ENCODE peak calls at places on chromosome 21, in seven cellular contexts. One of them, this sample, is unnamed.
A peak's percentile ranks its signal among the peaks of the same experiment; 100 is the strongest.

GRCh38 chr21:45423201-45423955 is 18.4 kb downstream of the COL18A1 start:
- DNase-seq in cardiac muscle cell: no peak
- DNase-seq in stomach: no peak
- DNase-seq in AG04450: no peak
- DNase-seq in tibial artery: no peak
- DNase-seq in ovary: no peak
- DNase-seq in body of pancreas: peak; percentile 46
- DNase-seq in this sample: no peak

GRCh38 chr21:35252831-35253230 is 203.7 kb upstream of the RUNX1 start:
- DNase-seq in cardiac muscle cell: no peak
- DNase-seq in stomach: no peak
- DNase-seq in AG04450: no peak
- DNase-seq in tibial artery: no peak
- DNase-seq in ovary: no peak
- DNase-seq in body of pancreas: no peak
- DNase-seq in this sample: no peak

GRCh38 chr21:26079376-26079775 is 91.2 kb downstream of the APP start:
- DNase-seq in cardiac muscle cell: no peak
- DNase-seq in stomach: no peak
- DNase-seq in AG04450: no peak
- DNase-seq in tibial artery: no peak
- DNase-seq in ovary: no peak
- DNase-seq in body of pancreas: no peak
- DNase-seq in this sample: no peak

GRCh38 chr21:41024341-41025056 is 143.5 kb upstream of the BACE2 start:
- DNase-seq in cardiac muscle cell: no peak
- DNase-seq in stomach: no peak
- DNase-seq in AG04450: no peak
- DNase-seq in tibial artery: no peak
- DNase-seq in ovary: no peak
- DNase-seq in body of pancreas: peak; percentile 53
- DNase-seq in this sample: no peak

GRCh38 chr21:46059195-46059594 is 38.7 kb upstream of the COL6A2 start:
- DNase-seq in cardiac muscle cell: no peak
- DNase-seq in stomach: no peak
- DNase-seq in AG04450: no peak
- DNase-seq in tibial artery: no peak
- DNase-seq in ovary: no peak
- DNase-seq in body of pancreas: no peak
- DNase-seq in this sample: no peak

GRCh38 chr21:32315511-32316362 is 17.1 kb downstream of the MRAP start:
- DNase-seq in cardiac muscle cell: no peak
- DNase-seq in stomach: no peak
- DNase-seq in AG04450: no peak
- DNase-seq in tibial artery: no peak
- DNase-seq in ovary: no peak
- DNase-seq in body of pancreas: no peak
- DNase-seq in this sample: no peak

GRCh38 chr21:16071082-16071481 is 341.3 kb downstream of the USP25 start:
- DNase-seq in cardiac muscle cell: peak; percentile 35
- DNase-seq in stomach: no peak
- DNase-seq in AG04450: no peak
- DNase-seq in tibial artery: no peak
- DNase-seq in ovary: peak; percentile 21
- DNase-seq in body of pancreas: no peak
- DNase-seq in this sample: no peak

GRCh38 chr21:45161039-45161945 is 86.9 kb downstream of the ADARB1 start:
- DNase-seq in cardiac muscle cell: no peak
- DNase-seq in stomach: no peak
- DNase-seq in AG04450: no peak
- DNase-seq in tibial artery: no peak
- DNase-seq in ovary: no peak
- DNase-seq in body of pancreas: no peak
- DNase-seq in this sample: no peak

GRCh38 chr21:29453511-29453910 is 154.8 kb downstream of the BACH1 start:
- DNase-seq in cardiac muscle cell: no peak
- DNase-seq in stomach: no peak
- DNase-seq in AG04450: no peak
- DNase-seq in tibial artery: no peak
- DNase-seq in ovary: no peak
- DNase-seq in body of pancreas: no peak
- DNase-seq in this sample: no peak

GRCh38 chr21:14864211-14865021 is 200.4 kb downstream of the NRIP1 start:
- DNase-seq in cardiac muscle cell: peak; percentile 90
- DNase-seq in stomach: peak; percentile 68
- DNase-seq in AG04450: peak; percentile 42
- DNase-seq in tibial artery: peak; percentile 54
- DNase-seq in ovary: peak; percentile 63
- DNase-seq in body of pancreas: peak; percentile 80
- DNase-seq in this sample: peak; percentile 79

GRCh38 chr21:46605759-46606426 is 1.0 kb upstream of the S100B start:
- DNase-seq in cardiac muscle cell: no peak
- DNase-seq in stomach: peak; percentile 45
- DNase-seq in AG04450: no peak
- DNase-seq in tibial artery: peak; percentile 59
- DNase-seq in ovary: no peak
- DNase-seq in body of pancreas: peak; percentile 65
- DNase-seq in this sample: peak; percentile 74

GRCh38 chr21:34983680-34984086 is 65.4 kb downstream of the RUNX1 start:
- DNase-seq in cardiac muscle cell: no peak
- DNase-seq in stomach: no peak
- DNase-seq in AG04450: no peak
- DNase-seq in tibial artery: no peak
- DNase-seq in ovary: no peak
- DNase-seq in body of pancreas: no peak
- DNase-seq in this sample: no peak

GRCh38 chr21:45539046-45539795 is 3.0 kb downstream of the SLC19A1 start:
- DNase-seq in cardiac muscle cell: no peak
- DNase-seq in stomach: peak; percentile 26
- DNase-seq in AG04450: no peak
- DNase-seq in tibial artery: peak; percentile 18
- DNase-seq in ovary: peak; percentile 7
- DNase-seq in body of pancreas: no peak
- DNase-seq in this sample: peak; percentile 58

GRCh38 chr21:45319461-45320211 is 31.9 kb upstream of the POFUT2 start:
- DNase-seq in cardiac muscle cell: no peak
- DNase-seq in stomach: no peak
- DNase-seq in AG04450: no peak
- DNase-seq in tibial artery: peak; percentile 73
- DNase-seq in ovary: peak; percentile 11
- DNase-seq in body of pancreas: no peak
- DNase-seq in this sample: peak; percentile 67

GRCh38 chr21:45788198-45788597 is 144.7 kb downstream of the PCBP3 start:
- DNase-seq in cardiac muscle cell: no peak
- DNase-seq in stomach: no peak
- DNase-seq in AG04450: no peak
- DNase-seq in tibial artery: no peak
- DNase-seq in ovary: no peak
- DNase-seq in body of pancreas: no peak
- DNase-seq in this sample: no peak

GRCh38 chr21:35198004-35198403 is 148.9 kb upstream of the RUNX1 start:
- DNase-seq in cardiac muscle cell: peak; percentile 79
- DNase-seq in stomach: no peak
- DNase-seq in AG04450: peak; percentile 70
- DNase-seq in tibial artery: no peak
- DNase-seq in ovary: no peak
- DNase-seq in body of pancreas: no peak
- DNase-seq in this sample: no peak

GRCh38 chr21:24941316-24942185 is 665.7 kb downstream of the MRPL39 start:
- DNase-seq in cardiac muscle cell: no peak
- DNase-seq in stomach: peak; percentile 55
- DNase-seq in AG04450: no peak
- DNase-seq in tibial artery: no peak
- DNase-seq in ovary: peak; percentile 23
- DNase-seq in body of pancreas: no peak
- DNase-seq in this sample: no peak

GRCh38 chr21:21101911-21102310 is 103.7 kb downstream of the NCAM2 start:
- DNase-seq in cardiac muscle cell: peak; percentile 73
- DNase-seq in stomach: no peak
- DNase-seq in AG04450: peak; percentile 43
- DNase-seq in tibial artery: no peak
- DNase-seq in ovary: no peak
- DNase-seq in body of pancreas: no peak
- DNase-seq in this sample: no peak

GRCh38 chr21:43701936-43702784 is 16.8 kb upstream of the PDXK start:
- DNase-seq in cardiac muscle cell: no peak
- DNase-seq in stomach: no peak
- DNase-seq in AG04450: no peak
- DNase-seq in tibial artery: no peak
- DNase-seq in ovary: no peak
- DNase-seq in body of pancreas: no peak
- DNase-seq in this sample: no peak
- H3K4me3 ChIP-seq in cardiac muscle cell: no peak overlapping the region
- H3K4me3 ChIP-seq in stomach: no peak overlapping the region
- H3K4me3 ChIP-seq in AG04450: no peak overlapping the region
- H3K4me3 ChIP-seq in tibial artery: peak overlapping the region; percentile 5
- H3K4me3 ChIP-seq in ovary: no peak overlapping the region
- H3K4me3 ChIP-seq in body of pancreas: no peak overlapping the region
- H3K4me3 ChIP-seq in this sample: no peak overlapping the region

GRCh38 chr21:33949516-33950424 is 34.2 kb upstream of the ATP5PO start:
- DNase-seq in cardiac muscle cell: no peak
- DNase-seq in stomach: no peak
- DNase-seq in AG04450: no peak
- DNase-seq in tibial artery: no peak
- DNase-seq in ovary: no peak
- DNase-seq in body of pancreas: no peak
- DNase-seq in this sample: no peak

GRCh38 chr21:33945652-33946270 is 30.2 kb upstream of the ATP5PO start:
- DNase-seq in cardiac muscle cell: no peak
- DNase-seq in stomach: no peak
- DNase-seq in AG04450: no peak
- DNase-seq in tibial artery: no peak
- DNase-seq in ovary: no peak
- DNase-seq in body of pancreas: no peak
- DNase-seq in this sample: no peak

GRCh38 chr21:33948096-33948950 is 32.7 kb upstream of the ATP5PO start:
- DNase-seq in cardiac muscle cell: peak; percentile 45
- DNase-seq in stomach: peak; percentile 72
- DNase-seq in AG04450: no peak
- DNase-seq in tibial artery: peak; percentile 47
- DNase-seq in ovary: peak; percentile 18
- DNase-seq in body of pancreas: peak; percentile 72
- DNase-seq in this sample: peak; percentile 72

GRCh38 chr21:33948951-33949444 is 33.4 kb upstream of the ATP5PO start:
- DNase-seq in cardiac muscle cell: no peak
- DNase-seq in stomach: no peak
- DNase-seq in AG04450: no peak
- DNase-seq in tibial artery: no peak
- DNase-seq in ovary: no peak
- DNase-seq in body of pancreas: no peak
- DNase-seq in this sample: no peak

GRCh38 chr21:33947451-33948095 is 32.0 kb upstream of the ATP5PO start:
- DNase-seq in cardiac muscle cell: peak; percentile 96
- DNase-seq in stomach: peak; percentile 79
- DNase-seq in AG04450: peak; percentile 89
- DNase-seq in tibial artery: peak; percentile 89
- DNase-seq in ovary: peak; percentile 65
- DNase-seq in body of pancreas: peak; percentile 87
- DNase-seq in this sample: peak; percentile 76
- H3K27ac ChIP-seq in cardiac muscle cell: peak overlapping the region; percentile 82
- H3K27ac ChIP-seq in stomach: peak overlapping the region; percentile 65
- H3K27ac ChIP-seq in AG04450: peak overlapping the region; percentile 89
- H3K27ac ChIP-seq in tibial artery: peak overlapping the region; percentile 72
- H3K27ac ChIP-seq in ovary: peak overlapping the region; percentile 19
- H3K27ac ChIP-seq in body of pancreas: peak overlapping the region; percentile 80
- H3K27ac ChIP-seq in this sample: peak overlapping the region; percentile 83

GRCh38 chr21:42108941-42109340 is 37.8 kb downstream of the UMODL1 start:
- DNase-seq in cardiac muscle cell: no peak
- DNase-seq in stomach: no peak
- DNase-seq in AG04450: no peak
- DNase-seq in tibial artery: no peak
- DNase-seq in ovary: no peak
- DNase-seq in body of pancreas: no peak
- DNase-seq in this sample: no peak

GRCh38 chr21:42107177-42107880 is 36.2 kb downstream of the UMODL1 start:
- DNase-seq in cardiac muscle cell: no peak
- DNase-seq in stomach: no peak
- DNase-seq in AG04450: no peak
- DNase-seq in tibial artery: no peak
- DNase-seq in ovary: no peak
- DNase-seq in body of pancreas: no peak
- DNase-seq in this sample: no peak

GRCh38 chr21:42109473-42109872 is 38.4 kb downstream of the UMODL1 start:
- DNase-seq in cardiac muscle cell: no peak
- DNase-seq in stomach: no peak
- DNase-seq in AG04450: no peak
- DNase-seq in tibial artery: no peak
- DNase-seq in ovary: no peak
- DNase-seq in body of pancreas: no peak
- DNase-seq in this sample: no peak

GRCh38 chr21:42107881-42108553 is 36.9 kb downstream of the UMODL1 start:
- DNase-seq in cardiac muscle cell: peak; percentile 48
- DNase-seq in stomach: peak; percentile 67
- DNase-seq in AG04450: peak; percentile 10
- DNase-seq in tibial artery: peak; percentile 39
- DNase-seq in ovary: peak; percentile 29
- DNase-seq in body of pancreas: peak; percentile 78
- DNase-seq in this sample: peak; percentile 88

DNA sequence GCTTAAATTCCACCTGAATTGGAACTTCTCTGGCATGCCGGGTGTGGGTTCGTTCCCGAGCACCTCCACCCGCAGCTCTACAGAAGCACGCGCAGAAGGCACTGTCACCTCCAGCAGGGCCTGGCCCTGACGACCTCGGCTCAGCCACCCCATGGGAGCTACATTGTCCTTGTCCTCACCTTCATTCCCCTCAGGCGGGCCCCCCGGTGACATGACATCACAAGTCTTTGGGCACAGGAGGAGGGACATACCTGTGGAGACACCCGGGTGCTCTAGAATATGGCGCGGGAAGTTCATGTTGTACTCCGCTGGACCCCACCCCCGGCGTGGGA is 37.4 kb downstream of the UMODL1 start:
- DNase-seq in cardiac muscle cell: no peak
- DNase-seq in stomach: no peak
- DNase-seq in AG04450: no peak
- DNase-seq in tibial artery: no peak
- DNase-seq in ovary: no peak
- DNase-seq in body of pancreas: no peak
- DNase-seq in this sample: no peak
- H3K4me3 ChIP-seq in cardiac muscle cell: no peak overlapping the region
- H3K4me3 ChIP-seq in stomach: no peak overlapping the region
- H3K4me3 ChIP-seq in AG04450: no peak overlapping the region
- H3K4me3 ChIP-seq in tibial artery: no peak overlapping the region
- H3K4me3 ChIP-seq in ovary: no peak overlapping the region
- H3K4me3 ChIP-seq in body of pancreas: no peak overlapping the region
- H3K4me3 ChIP-seq in this sample: peak overlapping the region; percentile 1

DNA sequence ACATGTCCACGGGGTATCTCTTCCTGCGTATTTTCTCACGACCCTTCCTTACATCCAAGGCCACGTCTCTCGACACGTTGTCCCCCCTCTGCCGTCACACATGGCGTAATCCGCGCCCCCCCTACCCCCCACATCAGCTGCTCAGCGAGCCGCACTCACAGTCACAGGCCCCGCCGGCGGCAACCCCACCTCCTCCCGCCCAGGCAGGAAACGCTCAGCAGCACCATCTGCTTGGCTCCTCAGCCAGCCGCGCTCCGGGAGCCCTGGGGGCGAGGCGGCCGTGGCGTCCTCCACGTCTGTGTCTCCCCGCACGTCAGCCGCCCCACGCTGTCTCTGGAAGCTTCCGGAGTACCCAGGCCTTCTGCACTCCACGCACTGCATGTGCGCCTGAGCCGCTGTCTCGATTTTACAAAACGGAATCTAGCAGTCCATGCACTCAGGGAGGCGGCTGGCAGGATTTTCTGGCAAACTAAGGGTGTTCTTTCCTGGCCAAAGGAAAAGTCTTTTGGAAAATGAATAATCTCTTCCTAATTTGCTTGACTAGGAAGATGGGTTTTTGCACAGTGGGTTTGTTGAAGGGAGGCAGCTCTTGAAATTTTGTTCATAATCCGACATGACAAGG is 64.5 kb downstream of the SIK1 start:
- DNase-seq in cardiac muscle cell: peak; percentile 83
- DNase-seq in stomach: peak; percentile 56
- DNase-seq in AG04450: peak; percentile 45
- DNase-seq in tibial artery: peak; percentile 58
- DNase-seq in ovary: peak; percentile 74
- DNase-seq in body of pancreas: peak; percentile 39
- DNase-seq in this sample: peak; percentile 80
- H3K27ac ChIP-seq in cardiac muscle cell: no peak overlapping the region
- H3K27ac ChIP-seq in stomach: peak overlapping the region; percentile 64
- H3K27ac ChIP-seq in AG04450: peak overlapping the region; percentile 81
- H3K27ac ChIP-seq in tibial artery: peak overlapping the region; percentile 36
- H3K27ac ChIP-seq in ovary: no peak overlapping the region
- H3K27ac ChIP-seq in body of pancreas: no peak overlapping the region
- H3K27ac ChIP-seq in this sample: peak overlapping the region; percentile 83